ENCODE peak calls at places on chromosomes 12 and 14, in five cellular contexts. C is K562, Y is HepG2, V is SK-N-SH, P is GM12878. H is an unnamed sample.

GRCh38 chr12:120229583-120230325 is 28.8 kb upstream of the RPLP0 start:
- DNase-seq in C (no peak), Y (no peak), V (peak), P (no peak), H (no peak)

GRCh38 chr14:101333335-101334280 is 227.7 kb upstream of the DIO3 start:
- DNase-seq in C (no peak), Y (no peak), V (no peak), P (no peak), H (no peak)

GRCh38 chr14:23623962-23624361 is 12.2 kb upstream of the DHRS2 start:
- DNase-seq in C (no peak), Y (no peak), V (no peak), P (no peak), H (no peak)

GRCh38 chr12:94322346-94322745 is 137.3 kb downstream of the CEP83 start:
- DNase-seq in C (no peak), Y (no peak), V (no peak), P (no peak), H (no peak)

GRCh38 chr14:26522985-26523384 is 74.8 kb downstream of the NOVA1 start:
- DNase-seq in C (no peak), Y (no peak), V (no peak), P (no peak), H (no peak)

GRCh38 chr12:127588224-127588623 is 678.7 kb upstream of the TMEM132C start:
- DNase-seq in C (no peak), Y (no peak), V (no peak), P (no peak), H (no peak)

GRCh38 chr12:53061404-53062010 is 11.6 kb downstream of the TNS2 start:
- DNase-seq in C (peak), Y (peak), V (no peak), P (no peak), H (peak)

GRCh38 chr12:80892597-80893445 is 44.9 kb downstream of the LIN7A start:
- DNase-seq in C (no peak), Y (no peak), V (no peak), P (peak), H (no peak)

GRCh38 chr12:100959481-100959880 is 164.9 kb downstream of the ANO4 start:
- DNase-seq in C (no peak), Y (no peak), V (no peak), P (no peak), H (peak)

GRCh38 chr14:50447491-50447890 is 50.8 kb upstream of the CDKL1 start:
- DNase-seq in C (no peak), Y (no peak), V (no peak), P (no peak), H (peak)

GRCh38 chr12:43789941-43790340 is 16.2 kb downstream of the TWF1 start:
- DNase-seq in C (peak), Y (no peak), V (peak), P (no peak), H (no peak)

GRCh38 chr14:100880271-100881101 is 23.0 kb downstream of the RTL1 start:
- DNase-seq in C (no peak), Y (no peak), V (no peak), P (no peak), H (no peak)

GRCh38 chr12:9064201-9064814 is 51.4 kb downstream of the A2M start:
- DNase-seq in C (no peak), Y (peak), V (peak), P (no peak), H (peak)

GRCh38 chr12:41663487-41664258 is 475.6 kb downstream of the PDZRN4 start:
- DNase-seq in C (no peak), Y (peak), V (peak), P (no peak), H (peak)

GRCh38 chr14:99055019-99055418 is 217.0 kb downstream of the BCL11B start:
- DNase-seq in C (no peak), Y (no peak), V (no peak), P (no peak), H (no peak)

GRCh38 chr12:41636658-41637057 is 448.5 kb downstream of the PDZRN4 start:
- DNase-seq in C (no peak), Y (no peak), V (no peak), P (no peak), H (no peak)

GRCh38 chr12:115934046-115934445 is 343.4 kb downstream of the MED13L start:
- DNase-seq in C (no peak), Y (no peak), V (no peak), P (no peak), H (no peak)

GRCh38 chr14:91897121-91897701 is 29.9 kb upstream of the TC2N start:
- DNase-seq in C (no peak), Y (no peak), V (no peak), P (no peak), H (no peak)

GRCh38 chr12:102528111-102528510 is 47.7 kb upstream of the IGF1 start:
- DNase-seq in C (no peak), Y (no peak), V (no peak), P (no peak), H (no peak)

GRCh38 chr12:29035112-29035511 is 114.0 kb upstream of the FAR2 start:
- DNase-seq in C (no peak), Y (no peak), V (no peak), P (no peak), H (no peak)

GRCh38 chr12:100141666-100141997 is 1.0 kb downstream of the BLTP3B start:
- DNase-seq in C (no peak), Y (no peak), V (no peak), P (no peak), H (peak)

GRCh38 chr12:76591461-76591860 is 31.9 kb upstream of the OSBPL8 start:
- DNase-seq in C (no peak), Y (no peak), V (no peak), P (no peak), H (no peak)

GRCh38 chr14:55383541-55384140 is 28.0 kb downstream of the ATG14 start:
- DNase-seq in C (peak), Y (no peak), V (no peak), P (no peak), H (no peak)

GRCh38 chr14:103654619-103655018 is 25.6 kb downstream of the KLC1 start:
- DNase-seq in C (no peak), Y (no peak), V (no peak), P (no peak), H (no peak)

GRCh38 chr14:103651585-103651984 is 22.6 kb downstream of the KLC1 start:
- DNase-seq in C (no peak), Y (no peak), V (no peak), P (no peak), H (no peak)

GRCh38 chr14:103650213-103650612 is 21.2 kb downstream of the KLC1 start:
- DNase-seq in C (no peak), Y (no peak), V (no peak), P (no peak), H (no peak)

GRCh38 chr14:103653802-103654201 is 24.8 kb downstream of the KLC1 start:
- DNase-seq in C (no peak), Y (no peak), V (no peak), P (no peak), H (no peak)

GRCh38 chr14:103652806-103653205 is 23.8 kb downstream of the KLC1 start:
- DNase-seq in C (no peak), Y (no peak), V (no peak), P (no peak), H (no peak)
- TF ChIP-seq MAX in C (no peak), Y (no peak), V (no peak), P (no peak), H (no peak)

DNA sequence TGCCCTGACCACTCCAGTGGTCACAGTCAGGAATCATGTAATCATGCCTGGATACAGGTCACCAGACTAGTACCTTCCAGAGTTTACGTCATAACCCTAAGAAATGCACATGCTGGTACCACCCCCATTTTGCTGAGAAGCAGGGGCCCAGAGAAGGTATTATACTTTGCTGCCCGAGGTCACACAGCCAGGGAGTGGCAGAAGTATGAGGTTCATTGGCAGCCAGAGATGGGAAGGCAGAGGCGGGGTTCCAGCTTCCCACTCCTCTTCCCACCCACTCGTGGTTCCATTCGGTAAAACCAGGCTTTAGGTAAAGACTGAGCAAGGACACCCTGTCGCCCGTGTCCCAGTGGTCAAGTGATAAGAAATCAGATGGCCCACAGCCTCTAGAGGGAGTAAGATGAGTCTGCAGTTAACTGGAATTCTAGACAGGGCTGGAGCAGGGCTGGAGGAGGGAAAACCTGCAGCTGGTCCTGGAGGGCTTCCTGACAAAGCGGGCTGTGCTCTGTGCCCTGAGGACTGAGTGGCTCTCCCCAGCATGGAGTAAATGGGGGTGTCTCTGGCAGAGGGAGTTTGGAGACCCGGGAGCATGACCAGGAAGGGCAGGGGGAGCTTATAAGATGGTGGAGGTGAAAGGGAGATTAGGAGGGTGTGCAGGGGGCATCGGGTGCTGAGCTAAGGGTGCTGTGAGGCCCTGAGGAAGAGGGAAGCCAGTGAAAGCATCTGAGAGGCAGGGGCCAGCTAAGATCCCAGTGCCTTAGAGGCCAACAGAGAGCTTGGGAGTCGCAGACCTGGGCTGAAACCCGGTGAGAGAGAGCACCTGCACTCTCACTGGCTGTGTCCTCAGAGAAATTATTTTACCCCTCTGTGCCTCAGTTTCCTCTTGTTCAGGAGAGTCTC is 5.7 kb downstream of the FAM222A start:
- DNase-seq in C (peak), Y (peak), V (peak), P (no peak), H (no peak)
- TF ChIP-seq CTCF in C (peak), Y (peak), V (peak), P (no peak), H (peak)

GRCh38 chr12:116955382-116956021 is 44.8 kb downstream of the FBXW8 start:
- DNase-seq in C (no peak), Y (peak), V (no peak), P (no peak), H (peak)
- TF ChIP-seq ZBTB33 in C (no peak), Y (no peak), V (no peak), P (no peak), H (no peak)

GRCh38 chr12:65122661-65123060 is 1.6 kb upstream of the WIF1 start:
- DNase-seq in C (no peak), Y (no peak), V (no peak), P (no peak), H (no peak)

GRCh38 chr12:65121049-65121955 is at the start of gene WIF1:
- DNase-seq in C (no peak), Y (no peak), V (peak), P (no peak), H (no peak)

GRCh38 chr12:65121956-65122469 is 908 bp upstream of the WIF1 start:
- DNase-seq in C (no peak), Y (no peak), V (no peak), P (no peak), H (no peak)

GRCh38 chr12:65125247-65125646 is 4.1 kb upstream of the WIF1 start:
- DNase-seq in C (no peak), Y (no peak), V (no peak), P (no peak), H (no peak)

DNA sequence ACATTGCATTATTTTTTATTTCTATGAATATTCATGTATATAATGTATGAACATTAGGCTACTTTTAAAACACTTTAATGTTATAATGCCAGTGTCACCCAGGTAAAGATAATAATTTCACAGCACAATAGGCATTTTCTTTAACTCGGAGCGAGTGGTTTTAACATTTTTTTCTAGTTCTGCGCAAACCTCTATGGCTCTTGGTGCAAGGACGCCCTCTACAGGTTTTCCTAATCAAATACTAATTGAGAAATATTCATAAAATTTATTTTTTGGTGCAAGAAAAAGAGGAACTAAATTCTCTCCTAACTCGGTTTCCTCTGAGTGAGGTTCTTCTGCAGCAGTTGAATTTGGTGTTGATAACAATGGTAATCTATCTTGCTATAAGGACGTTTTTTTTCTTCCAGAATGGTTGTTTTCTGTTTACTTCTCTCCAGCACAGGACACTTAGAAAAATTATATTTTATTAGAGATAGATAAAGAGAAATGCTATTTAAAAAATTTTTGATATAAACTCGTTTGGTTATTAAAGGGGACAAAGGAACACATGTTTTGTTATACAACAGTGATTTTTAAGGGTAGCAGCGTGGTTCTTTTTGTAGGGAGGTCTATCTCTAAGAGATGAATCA is 2.4 kb upstream of the WIF1 start:
- DNase-seq in C (no peak), Y (peak), V (peak), P (peak), H (no peak)
- TF ChIP-seq MAX in C (no peak), Y (no peak), V (no peak), P (no peak), H (no peak)